ENCODE peak calls at places on chromosome 15, in ten cellular contexts. One of them, this sample, is unnamed.

GRCh38 chr15:36826948-36827347 is 247.5 kb downstream of the CDIN1 start:
- DNase-seq in hepatocyte: no peak
- DNase-seq in MM.1S: no peak
- DNase-seq in GM23338: no peak
- DNase-seq in HCT116: no peak
- DNase-seq in PC-9: no peak
- DNase-seq in GM23248: no peak
- DNase-seq in SK-N-SH: peak; percentile 8
- DNase-seq in PC-3: no peak
- DNase-seq in OCI-LY7: no peak
- DNase-seq in this sample: no peak

GRCh38 chr15:76982356-76982755 is 12.6 kb upstream of the PSTPIP1 start:
- DNase-seq in GM23338: no peak
- DNase-seq in OCI-LY7: no peak
- DNase-seq in GM23248: no peak
- DNase-seq in MM.1S: no peak
- DNase-seq in PC-3: no peak
- DNase-seq in PC-9: no peak
- DNase-seq in SK-N-SH: no peak
- DNase-seq in hepatocyte: no peak
- DNase-seq in HCT116: no peak
- DNase-seq in this sample: no peak

GRCh38 chr15:77839431-77839830 is 206.7 kb upstream of the LINGO1 start:
- DNase-seq in HCT116: no peak
- DNase-seq in hepatocyte: no peak
- DNase-seq in GM23248: no peak
- DNase-seq in OCI-LY7: no peak
- DNase-seq in MM.1S: no peak
- DNase-seq in PC-9: peak; percentile 28
- DNase-seq in PC-3: no peak
- DNase-seq in GM23338: no peak
- DNase-seq in SK-N-SH: no peak
- DNase-seq in this sample: no peak

GRCh38 chr15:23566070-23567050 is 886 bp downstream of the MKRN3 start:
- DNase-seq in GM23338: no peak
- DNase-seq in hepatocyte: no peak
- DNase-seq in OCI-LY7: no peak
- DNase-seq in GM23248: no peak
- DNase-seq in PC-3: peak; percentile 68
- DNase-seq in SK-N-SH: peak; percentile 77
- DNase-seq in MM.1S: no peak
- DNase-seq in HCT116: peak; percentile 29
- DNase-seq in PC-9: peak; percentile 90
- DNase-seq in this sample: peak; percentile 81

GRCh38 chr15:44295909-44296420 is 7.4 kb downstream of the GOLM2 start:
- DNase-seq in GM23338: no peak
- DNase-seq in GM23248: no peak
- DNase-seq in PC-3: no peak
- DNase-seq in OCI-LY7: no peak
- DNase-seq in MM.1S: peak; percentile 38
- DNase-seq in hepatocyte: no peak
- DNase-seq in PC-9: no peak
- DNase-seq in SK-N-SH: no peak
- DNase-seq in HCT116: no peak
- DNase-seq in this sample: peak; percentile 48

GRCh38 chr15:75043509-75044257 is 20.3 kb downstream of the PPCDC start:
- DNase-seq in OCI-LY7: peak; percentile 43
- DNase-seq in HCT116: no peak
- DNase-seq in SK-N-SH: no peak
- DNase-seq in hepatocyte: peak; percentile 92
- DNase-seq in PC-9: peak; percentile 84
- DNase-seq in MM.1S: peak; percentile 86
- DNase-seq in GM23338: no peak
- DNase-seq in GM23248: peak; percentile 100
- DNase-seq in PC-3: no peak
- DNase-seq in this sample: peak; percentile 46

GRCh38 chr15:70029297-70029701 is 68.4 kb downstream of the TLE3 start:
- DNase-seq in GM23338: no peak
- DNase-seq in PC-3: no peak
- DNase-seq in hepatocyte: no peak
- DNase-seq in PC-9: no peak
- DNase-seq in GM23248: no peak
- DNase-seq in HCT116: no peak
- DNase-seq in OCI-LY7: no peak
- DNase-seq in SK-N-SH: no peak
- DNase-seq in MM.1S: no peak
- DNase-seq in this sample: no peak

GRCh38 chr15:57504599-57504940 is 87.1 kb upstream of the MYZAP start:
- DNase-seq in PC-9: no peak
- DNase-seq in PC-3: no peak
- DNase-seq in MM.1S: no peak
- DNase-seq in OCI-LY7: no peak
- DNase-seq in SK-N-SH: no peak
- DNase-seq in GM23248: peak; percentile 13
- DNase-seq in GM23338: no peak
- DNase-seq in hepatocyte: no peak
- DNase-seq in HCT116: no peak
- DNase-seq in this sample: no peak

GRCh38 chr15:74038707-74039655 is 43.4 kb downstream of the GOLGA6A start:
- DNase-seq in GM23248: peak; percentile 57
- DNase-seq in SK-N-SH: no peak
- DNase-seq in hepatocyte: no peak
- DNase-seq in PC-9: no peak
- DNase-seq in OCI-LY7: no peak
- DNase-seq in MM.1S: no peak
- DNase-seq in PC-3: no peak
- DNase-seq in GM23338: no peak
- DNase-seq in HCT116: no peak
- DNase-seq in this sample: no peak

GRCh38 chr15:74041311-74041756 is 41.0 kb downstream of the GOLGA6A start:
- DNase-seq in hepatocyte: no peak
- DNase-seq in PC-9: no peak
- DNase-seq in GM23248: peak; percentile 50
- DNase-seq in GM23338: no peak
- DNase-seq in PC-3: no peak
- DNase-seq in OCI-LY7: no peak
- DNase-seq in SK-N-SH: no peak
- DNase-seq in HCT116: no peak
- DNase-seq in MM.1S: no peak
- DNase-seq in this sample: no peak

GRCh38 chr15:74041777-74042435 is 40.4 kb downstream of the GOLGA6A start:
- DNase-seq in GM23338: no peak
- DNase-seq in hepatocyte: no peak
- DNase-seq in GM23248: no peak
- DNase-seq in HCT116: no peak
- DNase-seq in PC-3: no peak
- DNase-seq in OCI-LY7: no peak
- DNase-seq in SK-N-SH: no peak
- DNase-seq in PC-9: no peak
- DNase-seq in MM.1S: no peak
- DNase-seq in this sample: no peak

GRCh38 chr15:74039656-74040010 is 42.7 kb downstream of the GOLGA6A start:
- DNase-seq in hepatocyte: no peak
- DNase-seq in GM23248: no peak
- DNase-seq in PC-3: no peak
- DNase-seq in PC-9: no peak
- DNase-seq in GM23338: no peak
- DNase-seq in HCT116: no peak
- DNase-seq in OCI-LY7: no peak
- DNase-seq in SK-N-SH: no peak
- DNase-seq in MM.1S: no peak
- DNase-seq in this sample: no peak

GRCh38 chr15:74040115-74040850 is 42.1 kb downstream of the GOLGA6A start:
- DNase-seq in hepatocyte: peak; percentile 49
- DNase-seq in GM23248: peak; percentile 98
- DNase-seq in GM23338: no peak
- DNase-seq in MM.1S: no peak
- DNase-seq in HCT116: no peak
- DNase-seq in PC-9: no peak
- DNase-seq in OCI-LY7: no peak
- DNase-seq in PC-3: peak; percentile 44
- DNase-seq in SK-N-SH: no peak
- DNase-seq in this sample: no peak
- H3K9me2 ChIP-seq in hepatocyte: no peaks in the 10 kb centered on the region
- H3K9me2 ChIP-seq in GM23248: no peaks in the 10 kb centered on the region
- H3K9me2 ChIP-seq in GM23338: no peaks in the 10 kb centered on the region
- H3K9me2 ChIP-seq in MM.1S: no peaks in the 10 kb centered on the region
- H3K9me2 ChIP-seq in HCT116: no peaks in the 10 kb centered on the region
- H3K9me2 ChIP-seq in PC-9: no peaks in the 10 kb centered on the region
- H3K9me2 ChIP-seq in OCI-LY7: no peaks in the 10 kb centered on the region
- H3K9me2 ChIP-seq in PC-3: no peaks in the 10 kb centered on the region
- H3K9me2 ChIP-seq in SK-N-SH: no peaks in the 10 kb centered on the region
- H3K9me2 ChIP-seq in this sample: no peaks in the 10 kb centered on the region

GRCh38 chr15:38538328-38539007 is 26.1 kb downstream of the RASGRP1 start:
- DNase-seq in PC-3: no peak
- DNase-seq in OCI-LY7: no peak
- DNase-seq in MM.1S: no peak
- DNase-seq in GM23248: no peak
- DNase-seq in HCT116: no peak
- DNase-seq in PC-9: no peak
- DNase-seq in SK-N-SH: no peak
- DNase-seq in hepatocyte: no peak
- DNase-seq in GM23338: no peak
- DNase-seq in this sample: no peak

GRCh38 chr15:38534691-38535090 is 29.9 kb downstream of the RASGRP1 start:
- DNase-seq in PC-9: no peak
- DNase-seq in PC-3: no peak
- DNase-seq in GM23338: no peak
- DNase-seq in GM23248: no peak
- DNase-seq in HCT116: no peak
- DNase-seq in MM.1S: no peak
- DNase-seq in hepatocyte: no peak
- DNase-seq in SK-N-SH: no peak
- DNase-seq in OCI-LY7: no peak
- DNase-seq in this sample: no peak

GRCh38 chr15:38533926-38534325 is 30.7 kb downstream of the RASGRP1 start:
- DNase-seq in MM.1S: no peak
- DNase-seq in OCI-LY7: no peak
- DNase-seq in PC-9: no peak
- DNase-seq in hepatocyte: no peak
- DNase-seq in HCT116: no peak
- DNase-seq in SK-N-SH: no peak
- DNase-seq in GM23338: no peak
- DNase-seq in GM23248: no peak
- DNase-seq in PC-3: no peak
- DNase-seq in this sample: no peak

GRCh38 chr15:38535451-38536200 is 29.0 kb downstream of the RASGRP1 start:
- DNase-seq in PC-3: no peak
- DNase-seq in OCI-LY7: no peak
- DNase-seq in MM.1S: no peak
- DNase-seq in PC-9: no peak
- DNase-seq in GM23338: no peak
- DNase-seq in hepatocyte: no peak
- DNase-seq in SK-N-SH: no peak
- DNase-seq in HCT116: no peak
- DNase-seq in GM23248: peak; percentile 73
- DNase-seq in this sample: no peak

GRCh38 chr15:38536201-38536676 is 28.4 kb downstream of the RASGRP1 start:
- DNase-seq in PC-3: no peak
- DNase-seq in GM23338: no peak
- DNase-seq in GM23248: peak; percentile 96
- DNase-seq in PC-9: no peak
- DNase-seq in OCI-LY7: no peak
- DNase-seq in MM.1S: no peak
- DNase-seq in hepatocyte: no peak
- DNase-seq in SK-N-SH: no peak
- DNase-seq in HCT116: no peak
- DNase-seq in this sample: no peak
- H3K4me2 ChIP-seq in PC-3: no peak overlapping the region
- H3K4me2 ChIP-seq in GM23338: no peak overlapping the region
- H3K4me2 ChIP-seq in GM23248: peak overlapping the region; percentile 16
- H3K4me2 ChIP-seq in PC-9: no peak overlapping the region
- H3K4me2 ChIP-seq in OCI-LY7: no peak overlapping the region
- H3K4me2 ChIP-seq in MM.1S: no peak overlapping the region
- H3K4me2 ChIP-seq in hepatocyte: no peak overlapping the region
- H3K4me2 ChIP-seq in SK-N-SH: no peak overlapping the region
- H3K4me2 ChIP-seq in HCT116: no peak overlapping the region
- H3K4me2 ChIP-seq in this sample: no peak overlapping the region

GRCh38 chr15:51077565-51078153 is 17.0 kb downstream of the TNFAIP8L3 start:
- DNase-seq in hepatocyte: peak; percentile 47
- DNase-seq in PC-3: no peak
- DNase-seq in GM23338: peak; percentile 96
- DNase-seq in MM.1S: peak; percentile 77
- DNase-seq in PC-9: no peak
- DNase-seq in OCI-LY7: peak; percentile 78
- DNase-seq in GM23248: peak; percentile 33
- DNase-seq in SK-N-SH: no peak
- DNase-seq in HCT116: no peak
- DNase-seq in this sample: no peak

GRCh38 chr15:51075364-51075763 is 19.3 kb downstream of the TNFAIP8L3 start:
- DNase-seq in hepatocyte: no peak
- DNase-seq in GM23248: peak; percentile 59
- DNase-seq in PC-9: no peak
- DNase-seq in HCT116: no peak
- DNase-seq in SK-N-SH: no peak
- DNase-seq in MM.1S: no peak
- DNase-seq in PC-3: no peak
- DNase-seq in OCI-LY7: no peak
- DNase-seq in GM23338: no peak
- DNase-seq in this sample: no peak

GRCh38 chr15:51076142-51076897 is 18.4 kb downstream of the TNFAIP8L3 start:
- DNase-seq in SK-N-SH: no peak
- DNase-seq in hepatocyte: no peak
- DNase-seq in GM23338: no peak
- DNase-seq in HCT116: no peak
- DNase-seq in MM.1S: no peak
- DNase-seq in GM23248: no peak
- DNase-seq in OCI-LY7: no peak
- DNase-seq in PC-9: no peak
- DNase-seq in PC-3: no peak
- DNase-seq in this sample: no peak

GRCh38 chr15:51074926-51075325 is 19.8 kb downstream of the TNFAIP8L3 start:
- DNase-seq in GM23248: no peak
- DNase-seq in HCT116: no peak
- DNase-seq in MM.1S: no peak
- DNase-seq in GM23338: no peak
- DNase-seq in hepatocyte: no peak
- DNase-seq in PC-3: no peak
- DNase-seq in OCI-LY7: no peak
- DNase-seq in SK-N-SH: no peak
- DNase-seq in PC-9: no peak
- DNase-seq in this sample: no peak

DNA sequence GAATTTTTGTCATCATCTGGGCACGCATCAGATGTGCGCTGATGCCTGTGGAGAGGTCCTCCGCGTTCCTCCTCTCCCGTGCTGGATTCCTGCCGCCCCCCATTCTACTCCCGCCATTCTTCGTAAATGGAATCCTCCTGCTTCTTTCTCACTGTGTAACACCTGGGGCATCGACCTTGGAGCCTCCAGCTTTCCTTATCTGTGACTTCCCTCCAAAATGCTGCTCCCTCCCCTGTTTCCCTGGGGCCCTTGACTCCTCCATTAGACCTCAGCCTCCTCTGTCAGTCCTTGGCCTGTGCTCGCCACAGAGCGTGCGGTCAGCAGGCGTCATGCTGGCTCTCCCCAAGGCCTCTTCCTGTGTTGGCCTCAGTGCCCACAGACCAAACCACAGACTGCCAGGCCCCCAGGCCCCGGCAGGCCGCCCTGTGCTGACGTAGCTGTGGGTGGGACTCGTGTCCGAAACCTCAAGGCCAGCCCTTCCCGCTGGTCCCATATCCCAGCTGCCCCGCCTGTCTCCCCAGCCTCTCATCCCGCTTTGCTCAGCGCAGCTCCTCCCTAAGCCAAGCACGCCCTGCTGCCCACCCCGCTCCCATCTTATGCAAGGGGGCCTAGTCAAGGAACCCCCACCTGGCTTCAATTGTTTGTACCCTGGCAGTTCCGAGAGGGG is 17.7 kb downstream of the TNFAIP8L3 start:
- DNase-seq in PC-3: no peak
- DNase-seq in PC-9: no peak
- DNase-seq in OCI-LY7: no peak
- DNase-seq in HCT116: no peak
- DNase-seq in MM.1S: peak; percentile 35
- DNase-seq in GM23338: peak; percentile 73
- DNase-seq in hepatocyte: no peak
- DNase-seq in GM23248: no peak
- DNase-seq in SK-N-SH: no peak
- DNase-seq in this sample: no peak
- H2AFZ ChIP-seq in PC-3: no peak overlapping the region
- H2AFZ ChIP-seq in PC-9: no peak overlapping the region
- H2AFZ ChIP-seq in OCI-LY7: peak overlapping the region; percentile 76
- H2AFZ ChIP-seq in HCT116: no peak overlapping the region
- H2AFZ ChIP-seq in MM.1S: peak overlapping the region; percentile 69
- H2AFZ ChIP-seq in GM23338: peak overlapping the region; percentile 88
- H2AFZ ChIP-seq in hepatocyte: no peak overlapping the region
- H2AFZ ChIP-seq in GM23248: peak overlapping the region; percentile 0
- H2AFZ ChIP-seq in SK-N-SH: no peak overlapping the region
- H2AFZ ChIP-seq in this sample: no peak overlapping the region

DNA sequence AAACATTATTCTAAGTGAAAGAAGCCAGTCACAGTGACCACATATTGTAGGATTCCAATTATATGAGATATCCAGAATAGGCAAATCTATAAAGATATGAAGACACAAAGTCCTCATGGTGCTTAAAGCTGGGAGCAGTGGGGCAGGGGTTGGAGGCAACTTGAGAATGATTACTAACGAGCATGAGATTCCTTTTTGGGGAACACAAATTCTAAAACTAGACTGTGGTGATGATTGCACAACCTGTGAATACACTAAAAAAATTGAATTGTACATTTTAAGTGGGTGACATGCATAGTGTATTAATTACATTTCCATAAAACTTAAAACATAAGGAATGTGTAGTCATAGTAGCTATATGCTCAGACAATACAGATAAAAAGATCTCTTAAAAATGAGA is 103.2 kb downstream of the DPH6 start:
- DNase-seq in GM23338: no peak
- DNase-seq in SK-N-SH: no peak
- DNase-seq in PC-9: no peak
- DNase-seq in HCT116: no peak
- DNase-seq in MM.1S: no peak
- DNase-seq in GM23248: peak; percentile 6
- DNase-seq in PC-3: no peak
- DNase-seq in hepatocyte: no peak
- DNase-seq in OCI-LY7: no peak
- DNase-seq in this sample: no peak
- H3K9me2 ChIP-seq in GM23338: no peaks in the 10 kb centered on the region
- H3K9me2 ChIP-seq in SK-N-SH: no peaks in the 10 kb centered on the region
- H3K9me2 ChIP-seq in PC-9: no peaks in the 10 kb centered on the region
- H3K9me2 ChIP-seq in HCT116: no peaks in the 10 kb centered on the region
- H3K9me2 ChIP-seq in MM.1S: no peaks in the 10 kb centered on the region
- H3K9me2 ChIP-seq in GM23248: no peaks in the 10 kb centered on the region
- H3K9me2 ChIP-seq in PC-3: no peaks in the 10 kb centered on the region
- H3K9me2 ChIP-seq in hepatocyte: no peaks in the 10 kb centered on the region
- H3K9me2 ChIP-seq in OCI-LY7: no peaks in the 10 kb centered on the region
- H3K9me2 ChIP-seq in this sample: no peaks in the 10 kb centered on the region